ENCODE peak calls at places on chromosomes 11 and 22, in four cellular contexts. Z is hepatocyte, V is keratinocyte, J is fibroblast of lung. Q is an unnamed sample.
A peak's percentile ranks its signal among the peaks of the same experiment; 100 is the strongest.

GRCh38 chr11:43987384-43988039 is 45.1 kb downstream of the C11orf96 start:
- DNase-seq in Z (peak; percentile 49), V (no peak), J (peak; percentile 62), Q (no peak)

GRCh38 chr11:843818-844692 is 1.4 kb downstream of the TSPAN4 start:
- DNase-seq in Z (peak; percentile 81), V (no peak), J (peak; percentile 96), Q (peak; percentile 68)

GRCh38 chr11:115920087-115920461 is 415.9 kb upstream of the CADM1 start:
- DNase-seq in Z (no peak), V (no peak), J (peak; percentile 19), Q (no peak)

GRCh38 chr11:94650756-94651155 is 83.6 kb downstream of the PIWIL4 start:
- DNase-seq in Z (peak; percentile 45), V (no peak), J (peak; percentile 71), Q (no peak)

GRCh38 chr11:121634889-121635288 is 182.1 kb upstream of the SORL1-AS1 start:
- DNase-seq in Z (no peak), V (no peak), J (peak; percentile 97), Q (no peak)

GRCh38 chr11:128153697-128154048 is 433.7 kb downstream of the ETS1 start:
- DNase-seq in Z (no peak), V (no peak), J (no peak), Q (no peak)

GRCh38 chr11:46119053-46119351 is 2.3 kb downstream of the PHF21A start:
- DNase-seq in Z (no peak), V (no peak), J (no peak), Q (no peak)

GRCh38 chr11:74070713-74071506 is 62.0 kb upstream of the UCP3 start:
- DNase-seq in Z (no peak), V (no peak), J (no peak), Q (peak; percentile 23)

GRCh38 chr11:128843198-128843766 is 23.8 kb downstream of the KCNJ1 start:
- DNase-seq in Z (no peak), V (no peak), J (no peak), Q (no peak)

GRCh38 chr22:48513446-48513845 is 1314.2 kb downstream of the BRD1 start:
- DNase-seq in Z (no peak), V (no peak), J (no peak), Q (no peak)

GRCh38 chr11:70577948-70578347 is 179.6 kb downstream of the CTTN start:
- DNase-seq in Z (no peak), V (no peak), J (no peak), Q (no peak)

GRCh38 chr11:68882391-68882790 is 21.2 kb downstream of the MRPL21 start:
- DNase-seq in Z (no peak), V (no peak), J (no peak), Q (no peak)

GRCh38 chr11:62497132-62497915 is 49.3 kb downstream of the AHNAK start:
- DNase-seq in Z (peak; percentile 55), V (peak; percentile 63), J (peak; percentile 66), Q (peak; percentile 38)

GRCh38 chr22:39255449-39256185 is 10.8 kb upstream of the PDGFB start:
- DNase-seq in Z (no peak), V (no peak), J (no peak), Q (no peak)

GRCh38 chr22:37563153-37564081 is 3.1 kb downstream of the CDC42EP1 start:
- DNase-seq in Z (peak; percentile 90), V (no peak), J (peak; percentile 91), Q (peak; percentile 66)

GRCh38 chr11:34614334-34615113 is 6.4 kb upstream of the EHF start:
- DNase-seq in Z (no peak), V (no peak), J (peak; percentile 87), Q (no peak)

GRCh38 chr22:45284705-45285305 is at the start of gene UPK3A:
- DNase-seq in Z (peak; percentile 87), V (no peak), J (no peak), Q (peak; percentile 24)

GRCh38 chr22:25843660-25844275 is 101.8 kb downstream of the MYO18B start:
- DNase-seq in Z (no peak), V (no peak), J (no peak), Q (no peak)

GRCh38 chr11:10288881-10289764 is 4.9 kb downstream of the SBF2 start:
- DNase-seq in Z (peak; percentile 74), V (no peak), J (no peak), Q (no peak)

GRCh38 chr11:93494341-93494740 is 48.9 kb downstream of the SMCO4 start:
- DNase-seq in Z (no peak), V (no peak), J (no peak), Q (no peak)

GRCh38 chr11:72430743-72431570 is 3.4 kb downstream of the CLPB start:
- DNase-seq in Z (peak; percentile 69), V (no peak), J (peak; percentile 67), Q (peak; percentile 73)

GRCh38 chr11:79052539-79052938 is 388.3 kb downstream of the TENM4 start:
- DNase-seq in Z (no peak), V (no peak), J (peak; percentile 22), Q (peak; percentile 19)

GRCh38 chr22:38504731-38505594 is 1.1 kb downstream of the DDX17 start:
- DNase-seq in Z (peak; percentile 70), V (no peak), J (peak; percentile 49), Q (peak; percentile 23)

GRCh38 chr11:126512741-126513715 is 157.5 kb downstream of the ST3GAL4 start:
- DNase-seq in Z (no peak), V (no peak), J (no peak), Q (no peak)

GRCh38 chr11:9341638-9342137 is 27.3 kb upstream of the TMEM41B start:
- DNase-seq in Z (no peak), V (no peak), J (no peak), Q (no peak)

GRCh38 chr11:121435796-121436511 is 16.2 kb upstream of the SORL1 start:
- DNase-seq in Z (no peak), V (no peak), J (no peak), Q (no peak)

GRCh38 chr22:41288245-41288946 is 2.4 kb upstream of the RANGAP1 start:
- DNase-seq in Z (peak; percentile 84), V (peak; percentile 90), J (peak; percentile 57), Q (no peak)

GRCh38 chr11:75268626-75269366 is 28.2 kb downstream of the TPBGL start:
- DNase-seq in Z (no peak), V (no peak), J (no peak), Q (no peak)

GRCh38 chr11:33256031-33256807 is 962 bp upstream of the HIPK3 start:
- DNase-seq in Z (no peak), V (no peak), J (no peak), Q (no peak)

GRCh38 chr11:44944181-44944852 is 6.4 kb downstream of the TP53I11 start:
- DNase-seq in Z (no peak), V (no peak), J (no peak), Q (no peak)

GRCh38 chr11:65958774-65959420 is 2.6 kb upstream of the SART1 start:
- DNase-seq in Z (no peak), V (no peak), J (no peak), Q (no peak)

GRCh38 chr22:32572741-32573140 is 98.1 kb downstream of the FBXO7 start:
- DNase-seq in Z (no peak), V (no peak), J (peak; percentile 82), Q (peak; percentile 57)
- H3K4me1 ChIP-seq in Z (peaks cover 14% of the 10 kb centered on the region), V (no peaks in the 10 kb centered on the region), J (no peaks in the 10 kb centered on the region), Q (peaks cover 19% of the 10 kb centered on the region)

GRCh38 chr11:130160460-130161090 is 993 bp downstream of the ST14 start:
- DNase-seq in Z (no peak), V (no peak), J (no peak), Q (no peak)
- H3K79me2 ChIP-seq in Z (peaks cover 52% of the 10 kb centered on the region), V (peaks cover 49% of the 10 kb centered on the region), J (no peaks in the 10 kb centered on the region), Q (no peaks in the 10 kb centered on the region)

GRCh38 chr22:30204742-30205111 is 41.8 kb downstream of the LIF start:
- DNase-seq in Z (peak; percentile 67), V (no peak), J (peak; percentile 91), Q (no peak)

GRCh38 chr22:30204015-30204741 is 42.4 kb downstream of the LIF start:
- DNase-seq in Z (no peak), V (no peak), J (no peak), Q (no peak)

GRCh38 chr22:30202531-30203006 is 44.0 kb downstream of the LIF start:
- DNase-seq in Z (peak; percentile 52), V (no peak), J (peak; percentile 83), Q (no peak)

GRCh38 chr22:30206964-30207363 is 39.6 kb downstream of the LIF start:
- DNase-seq in Z (peak; percentile 87), V (no peak), J (peak; percentile 88), Q (no peak)

DNA sequence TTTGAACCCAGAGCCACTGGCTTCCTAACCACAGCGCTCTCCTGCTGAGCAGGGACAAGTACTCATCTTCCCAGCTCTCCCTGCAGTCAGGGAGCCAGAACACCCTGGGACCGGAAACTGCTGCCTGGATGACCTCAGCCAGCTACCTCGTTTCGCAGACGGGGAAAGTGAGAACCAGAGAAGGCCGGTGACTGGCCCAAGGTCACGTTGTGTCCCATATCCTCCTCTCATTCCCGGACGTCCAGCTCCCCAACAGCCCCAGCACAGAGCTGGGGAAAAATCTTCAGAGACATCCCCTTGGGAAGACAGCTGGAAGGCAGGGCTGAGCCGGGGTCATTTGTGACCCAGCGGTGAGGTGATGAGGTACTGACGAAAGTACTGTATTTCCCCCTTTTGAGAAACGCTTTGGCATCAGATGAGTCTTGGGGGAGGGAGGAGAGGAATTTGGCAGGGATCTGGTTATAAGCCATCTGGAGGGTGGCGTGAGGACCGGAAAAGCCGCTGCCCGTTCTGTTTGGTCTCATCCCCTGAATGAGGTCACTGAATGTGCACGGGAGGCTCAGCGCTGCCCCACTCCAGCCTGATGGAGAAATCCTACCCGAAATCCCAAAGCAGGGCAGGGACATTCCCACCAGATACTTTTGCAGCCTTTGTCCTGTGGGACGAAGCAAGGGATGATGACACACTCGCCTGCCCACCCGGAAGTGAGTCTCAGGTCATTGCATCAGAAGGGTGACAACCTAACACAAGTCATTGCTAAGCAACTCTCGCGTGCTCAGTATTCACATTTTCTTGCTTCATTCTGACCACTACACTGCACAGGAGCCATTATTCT is 41.1 kb downstream of the LIF start:
- DNase-seq in Z (peak; percentile 72), V (no peak), J (peak; percentile 98), Q (no peak)
- H3K4me1 ChIP-seq in Z (peaks cover 61% of the 10 kb centered on the region), V (peaks cover 46% of the 10 kb centered on the region), J (peaks cover 43% of the 10 kb centered on the region), Q (peaks cover 23% of the 10 kb centered on the region)

GRCh38 chr11:8310743-8311298 is 47.1 kb upstream of the LMO1 start:
- DNase-seq in Z (no peak), V (no peak), J (no peak), Q (no peak)

GRCh38 chr11:8315463-8315862 is 51.8 kb upstream of the LMO1 start:
- DNase-seq in Z (no peak), V (no peak), J (no peak), Q (no peak)

GRCh38 chr11:8311366-8311765 is 47.7 kb upstream of the LMO1 start:
- DNase-seq in Z (no peak), V (no peak), J (no peak), Q (no peak)

GRCh38 chr11:8312966-8313365 is 49.3 kb upstream of the LMO1 start:
- DNase-seq in Z (no peak), V (no peak), J (no peak), Q (no peak)

DNA sequence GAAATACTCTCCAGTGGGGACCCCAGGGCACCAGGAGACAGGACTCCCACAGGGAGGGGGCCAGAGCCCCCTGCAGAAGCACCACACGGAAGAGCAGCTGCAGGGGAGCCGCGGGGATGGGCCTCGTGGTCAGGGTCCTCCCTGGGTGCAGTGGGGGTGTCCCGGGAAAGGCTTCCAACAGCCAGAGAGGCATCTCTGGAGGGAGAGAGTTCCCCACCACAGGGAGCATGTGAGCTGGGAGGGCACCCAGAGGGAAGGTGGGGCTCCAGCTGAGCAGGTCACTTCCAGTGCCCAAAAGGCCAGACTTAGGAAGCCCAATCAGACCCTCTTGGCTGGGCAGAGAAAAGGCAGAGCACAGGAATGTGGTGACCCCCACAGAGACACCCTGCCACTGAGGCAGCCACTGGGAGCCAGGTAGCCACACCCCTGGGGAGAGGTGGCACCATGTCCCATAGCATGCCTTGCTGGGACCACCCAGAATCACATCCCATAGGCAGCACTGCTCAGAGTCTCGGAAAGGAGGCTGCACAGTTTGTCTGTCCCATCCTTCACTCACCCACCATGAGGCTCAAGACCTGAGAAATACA is 49.9 kb upstream of the LMO1 start:
- DNase-seq in Z (no peak), V (no peak), J (no peak), Q (no peak)
- H3K79me2 ChIP-seq in Z (no peaks in the 10 kb centered on the region), V (no peaks in the 10 kb centered on the region), J (no peaks in the 10 kb centered on the region), Q (no peaks in the 10 kb centered on the region)

Q was measured in K562.